ENCODE peak calls at places on chromosomes 4 and X, in four cellular contexts. N is adipocyte, C is ascending aorta, F is heart left ventricle. M is an unnamed sample.
A peak's percentile ranks its signal among the peaks of the same experiment; 100 is the strongest.

GRCh38 chr4:77284036-77284435 is 127.0 kb downstream of the CCNG2 start:
- DNase-seq in N (no peak), C (no peak), F (no peak), M (no peak)

GRCh38 chrX:30570505-30570904 is 7.1 kb downstream of the TASL start:
- DNase-seq in N (peak; percentile 64), C (no peak), F (no peak), M (no peak)

GRCh38 chr4:103372002-103372558 is 173.9 kb upstream of the CENPE start:
- DNase-seq in N (no peak), C (no peak), F (no peak), M (no peak)

GRCh38 chr4:128315756-128316520 is 28.3 kb upstream of the PGRMC2 start:
- DNase-seq in N (peak; percentile 27), C (no peak), F (no peak), M (no peak)

GRCh38 chr4:187302456-187302855 is 578.8 kb upstream of the FAT1 start:
- DNase-seq in N (peak; percentile 42), C (no peak), F (no peak), M (no peak)

GRCh38 chrX:115592997-115593734 is 32.2 kb downstream of the PLS3 start:
- DNase-seq in N (no peak), C (no peak), F (no peak), M (no peak)

GRCh38 chrX:51569561-51569960 is 49.2 kb downstream of the CENPVL3 start:
- DNase-seq in N (no peak), C (no peak), F (no peak), M (no peak)

GRCh38 chr4:184282251-184282713 is 64.6 kb upstream of the ENPP6 start:
- DNase-seq in N (no peak), C (no peak), F (no peak), M (no peak)

GRCh38 chr4:47933798-47934197 is 19.4 kb upstream of the NFXL1 start:
- DNase-seq in N (peak; percentile 85), C (no peak), F (no peak), M (no peak)

GRCh38 chr4:21948347-21949072 is at the start of gene KCNIP4:
- DNase-seq in N (peak; percentile 67), C (no peak), F (peak; percentile 46), M (no peak)

GRCh38 chrX:88072339-88073030 is 554.9 kb downstream of the KLHL4 start:
- DNase-seq in N (no peak), C (no peak), F (no peak), M (no peak)

GRCh38 chr4:40333921-40334352 is 1.2 kb upstream of the CHRNA9 start:
- DNase-seq in N (peak; percentile 92), C (no peak), F (no peak), M (no peak)

GRCh38 chrX:17644001-17644400 is 93.3 kb upstream of the SCML1 start:
- DNase-seq in N (no peak), C (no peak), F (no peak), M (no peak)

GRCh38 chrX:45716747-45717146 is 516.1 kb upstream of the DIPK2B start:
- DNase-seq in N (no peak), C (no peak), F (no peak), M (no peak)

GRCh38 chr4:159271857-159272256 is 169.0 kb downstream of the RAPGEF2 start:
- DNase-seq in N (no peak), C (no peak), F (no peak), M (no peak)

GRCh38 chr4:156954598-156954997 is 17.0 kb downstream of the PDGFC start:
- DNase-seq in N (no peak), C (no peak), F (no peak), M (no peak)

GRCh38 chrX:150088042-150088441 is 149.8 kb upstream of the EOLA2 start:
- DNase-seq in N (no peak), C (no peak), F (no peak), M (no peak)

GRCh38 chr4:13722649-13723048 is 95.1 kb upstream of the BOD1L1 start:
- DNase-seq in N (no peak), C (no peak), F (no peak), M (no peak)

GRCh38 chr4:7296661-7297335 is 104.5 kb downstream of the SORCS2 start:
- DNase-seq in N (no peak), C (no peak), F (peak; percentile 52), M (no peak)

GRCh38 chr4:113823291-113823659 is 61.7 kb upstream of the CAMK2D start:
- DNase-seq in N (peak; percentile 39), C (no peak), F (no peak), M (no peak)

GRCh38 chr4:124085561-124086180 is 626.9 kb downstream of the ANKRD50 start:
- DNase-seq in N (no peak), C (no peak), F (no peak), M (no peak)

GRCh38 chrX:134898450-134898849 is 92.3 kb upstream of the SMIM10 start:
- DNase-seq in N (peak; percentile 47), C (no peak), F (no peak), M (no peak)

DNA sequence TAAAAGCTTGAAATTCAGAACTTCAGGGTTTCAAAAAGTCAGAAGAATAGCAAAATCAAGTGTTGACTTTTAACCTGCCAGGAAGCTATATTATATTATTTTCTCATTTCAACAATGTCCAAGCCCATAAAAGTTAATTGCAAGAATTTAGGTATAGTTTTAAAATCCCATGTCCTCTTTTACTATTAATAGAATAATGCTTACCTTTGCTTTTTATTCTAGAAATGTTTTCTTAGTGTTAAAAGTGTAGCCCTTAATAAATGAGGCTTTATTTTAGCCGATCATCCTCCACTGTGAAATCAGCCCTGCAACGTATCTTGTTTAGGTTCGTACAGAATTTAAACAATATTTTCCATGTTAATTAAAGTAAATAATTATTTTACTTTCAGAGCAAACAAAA is 31.5 kb downstream of the TMA16 start:
- DNase-seq in N (no peak), C (no peak), F (no peak), M (no peak)
- H3K36me3 ChIP-seq in N (peaks cover 90% of the 10 kb centered on the region), C (peaks cover 17% of the 10 kb centered on the region), F (no peaks in the 10 kb centered on the region), M (peaks cover 19% of the 10 kb centered on the region)

DNA sequence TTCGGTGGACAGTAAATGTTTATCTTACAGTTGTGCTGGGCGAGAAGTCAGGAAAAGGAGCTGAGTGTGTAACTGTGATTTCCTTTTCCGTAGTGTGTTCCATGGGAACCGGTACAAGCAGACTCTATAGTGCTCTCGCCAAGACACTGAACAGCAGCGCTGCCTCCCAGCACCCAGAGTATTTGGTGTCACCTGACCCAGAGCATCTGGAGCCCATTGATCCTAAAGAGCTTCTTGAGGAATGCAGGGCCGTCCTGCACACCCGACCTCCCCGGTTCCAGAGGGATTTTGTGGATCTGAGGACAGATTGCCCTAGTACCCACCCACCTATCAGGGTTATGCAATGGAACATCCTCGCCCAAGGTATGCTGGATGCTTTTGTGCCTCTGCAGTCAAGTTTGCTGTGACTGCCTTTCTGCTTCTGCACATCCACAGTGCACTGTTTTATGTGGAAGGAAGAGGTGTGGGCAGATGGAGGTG is 27.4 kb downstream of the NOCT start:
- DNase-seq in N (no peak), C (no peak), F (no peak), M (peak; percentile 81)
- H3K4me3 ChIP-seq in N (no peak overlapping the region), C (no peak overlapping the region), F (no peak overlapping the region), M (peak overlapping the region; percentile 33)

GRCh38 chr4:3221996-3222395 is 27.0 kb upstream of the MSANTD1 start:
- DNase-seq in N (no peak), C (no peak), F (no peak), M (no peak)

GRCh38 chr4:3220586-3221494 is 28.1 kb upstream of the MSANTD1 start:
- DNase-seq in N (no peak), C (no peak), F (no peak), M (no peak)

GRCh38 chr4:3217771-3218170 is 31.2 kb upstream of the MSANTD1 start:
- DNase-seq in N (no peak), C (no peak), F (no peak), M (peak; percentile 44)

GRCh38 chr4:3218824-3219760 is 29.9 kb upstream of the MSANTD1 start:
- DNase-seq in N (no peak), C (no peak), F (no peak), M (peak; percentile 26)

DNA sequence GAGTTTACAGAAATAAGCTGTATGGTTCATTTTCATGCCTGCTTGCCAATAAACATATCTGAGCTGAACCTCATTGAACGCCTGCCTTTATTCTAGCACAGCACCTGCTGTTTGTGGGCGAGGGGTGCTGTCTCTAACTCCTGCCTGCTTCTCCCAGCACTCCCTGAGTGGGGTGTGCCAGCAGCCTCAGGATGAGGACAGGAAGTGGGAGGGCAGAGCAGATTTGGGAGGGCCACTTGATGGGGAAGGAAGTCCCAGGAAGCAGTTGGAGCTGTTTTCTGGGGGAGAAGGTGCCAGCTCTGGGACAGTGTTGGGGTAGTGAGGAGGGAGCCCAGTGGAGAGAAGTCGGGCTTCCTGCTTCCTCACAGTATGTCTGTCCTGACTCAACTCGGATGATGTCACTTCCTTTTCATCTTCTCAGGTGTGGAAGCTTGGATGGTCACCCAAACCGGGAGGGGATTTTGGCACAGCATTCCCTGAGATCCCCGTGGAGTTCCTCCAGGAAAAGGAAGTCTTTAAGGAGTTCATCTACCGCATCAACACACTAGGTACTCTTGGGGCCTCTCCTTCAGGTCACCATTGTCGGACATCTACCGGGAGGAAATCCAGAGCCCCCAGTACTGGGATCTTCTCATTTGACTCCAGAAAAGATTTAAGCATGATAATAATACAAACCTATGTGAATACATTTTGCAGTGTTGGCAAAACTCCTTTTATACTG is 29.0 kb upstream of the MSANTD1 start:
- DNase-seq in N (no peak), C (no peak), F (no peak), M (no peak)
- H3K36me3 ChIP-seq in N (peaks cover 94% of the 10 kb centered on the region), C (peaks cover 71% of the 10 kb centered on the region), F (no peaks in the 10 kb centered on the region), M (peaks cover 97% of the 10 kb centered on the region)

GRCh38 chr4:2870098-2870497 is 26.5 kb downstream of the ADD1 start:
- DNase-seq in N (no peak), C (no peak), F (no peak), M (no peak)

GRCh38 chr4:2869659-2870058 is 26.0 kb downstream of the ADD1 start:
- DNase-seq in N (no peak), C (no peak), F (no peak), M (no peak)

GRCh38 chr4:2866891-2867290 is 23.2 kb downstream of the ADD1 start:
- DNase-seq in N (no peak), C (no peak), F (no peak), M (no peak)

GRCh38 chr4:2867758-2868491 is 24.3 kb downstream of the ADD1 start:
- DNase-seq in N (peak; percentile 54), C (no peak), F (no peak), M (peak; percentile 77)

GRCh38 chr4:2868840-2869487 is 25.3 kb downstream of the ADD1 start:
- DNase-seq in N (no peak), C (no peak), F (no peak), M (no peak)
- H3K4me3 ChIP-seq in N (peak overlapping the region; percentile 74), C (peak overlapping the region; percentile 53), F (peak overlapping the region; percentile 44), M (no peak overlapping the region)

DNA sequence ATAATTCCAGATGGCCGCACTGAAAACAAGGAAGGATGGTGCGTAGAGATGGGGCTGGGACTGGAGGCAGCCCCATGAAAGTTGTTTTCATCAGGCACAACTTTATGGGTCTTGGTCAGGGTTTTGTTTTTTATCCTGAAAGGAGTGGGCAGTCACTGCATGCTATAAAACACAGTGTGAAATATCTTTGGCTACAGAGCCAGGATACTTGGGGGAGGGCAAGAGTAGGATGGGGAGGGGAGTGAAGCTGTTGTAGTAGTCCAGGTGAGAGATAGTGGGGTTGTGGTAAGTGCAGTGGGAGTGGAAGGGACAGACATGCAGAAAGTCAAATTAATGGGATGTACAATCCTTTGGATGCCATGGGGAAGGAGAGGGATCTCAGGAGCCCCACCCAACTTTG is 56.5 kb downstream of the PTTG2 start:
- DNase-seq in N (no peak), C (no peak), F (no peak), M (no peak)
- H3K36me3 ChIP-seq in N (peaks cover 11% of the 10 kb centered on the region), C (peaks cover 25% of the 10 kb centered on the region), F (no peaks in the 10 kb centered on the region), M (peaks cover 22% of the 10 kb centered on the region)

M was measured in sigmoid colon.